ENCODE peak calls at places on chromosomes 3 and 15, in ten cellular contexts. A, L, C, R, M, Y, F, G, T and S are unnamed samples.

GRCh38 chr3:195715583-195716266 is 5.1 kb upstream of the MUC20 start:
- DNase-seq in A (no peak), L (no peak), C (peak; percentile 57), R (no peak), M (no peak), Y (no peak), F (no peak), G (no peak), T (no peak), S (no peak)

GRCh38 chr15:56798639-56799038 is 65.3 kb upstream of the ZNF280D start:
- DNase-seq in A (no peak), L (no peak), C (peak; percentile 10), R (no peak), M (no peak), Y (no peak), F (no peak), G (no peak), T (no peak), S (no peak)

GRCh38 chr3:170429050-170429449 is 10.4 kb downstream of the CLDN11 start:
- DNase-seq in A (no peak), L (no peak), C (no peak), R (peak; percentile 74), M (no peak), Y (no peak), F (peak; percentile 77), G (no peak), T (no peak), S (peak; percentile 89)

GRCh38 chr3:165725296-165725695 is 111.9 kb downstream of the BCHE start:
- DNase-seq in A (no peak), L (no peak), C (no peak), R (no peak), M (no peak), Y (no peak), F (no peak), G (no peak), T (no peak), S (no peak)

GRCh38 chr3:8964436-8965370 is 1.4 kb upstream of the RAD18 start:
- DNase-seq in A (peak; percentile 38), L (no peak), C (peak; percentile 70), R (peak; percentile 56), M (no peak), Y (peak; percentile 70), F (no peak), G (no peak), T (no peak), S (no peak)

GRCh38 chr3:156211583-156211982 is 91.2 kb downstream of the KCNAB1 start:
- DNase-seq in A (peak; percentile 9), L (no peak), C (peak; percentile 68), R (peak; percentile 35), M (no peak), Y (peak; percentile 90), F (no peak), G (no peak), T (no peak), S (peak; percentile 21)

GRCh38 chr3:17040322-17040721 is 155.6 kb downstream of the PLCL2 start:
- DNase-seq in A (no peak), L (no peak), C (no peak), R (no peak), M (no peak), Y (no peak), F (no peak), G (no peak), T (no peak), S (no peak)

GRCh38 chr3:44883999-44884431 is 9.6 kb downstream of the TGM4 start:
- DNase-seq in A (peak; percentile 80), L (no peak), C (peak; percentile 95), R (peak; percentile 95), M (no peak), Y (peak; percentile 98), F (peak; percentile 91), G (no peak), T (no peak), S (peak; percentile 97)

GRCh38 chr3:161423911-161424522 is 52.7 kb upstream of the SPTSSB start:
- DNase-seq in A (no peak), L (no peak), C (peak; percentile 42), R (peak; percentile 58), M (no peak), Y (peak; percentile 23), F (no peak), G (no peak), T (no peak), S (peak; percentile 68)

GRCh38 chr3:51974277-51974962 is 444 bp upstream of the ABHD14A start:
- DNase-seq in A (no peak), L (no peak), C (no peak), R (peak; percentile 16), M (no peak), Y (no peak), F (no peak), G (peak; percentile 65), T (no peak), S (no peak)

GRCh38 chr15:34647569-34648334 is 64.3 kb upstream of the GOLGA8B start:
- DNase-seq in A (no peak), L (no peak), C (peak; percentile 14), R (peak; percentile 1), M (no peak), Y (no peak), F (no peak), G (no peak), T (no peak), S (peak; percentile 42)

GRCh38 chr3:119436977-119437376 is 26.4 kb downstream of the TMEM39A start:
- DNase-seq in A (no peak), L (no peak), C (no peak), R (no peak), M (no peak), Y (no peak), F (no peak), G (no peak), T (no peak), S (no peak)

GRCh38 chr15:75981149-75981815 is 30.9 kb downstream of the NRG4 start:
- DNase-seq in A (no peak), L (no peak), C (no peak), R (no peak), M (no peak), Y (no peak), F (no peak), G (no peak), T (no peak), S (no peak)

GRCh38 chr3:183967693-183968092 is 50.0 kb downstream of the ABCC5 start:
- DNase-seq in A (no peak), L (no peak), C (no peak), R (no peak), M (no peak), Y (no peak), F (no peak), G (no peak), T (no peak), S (no peak)

GRCh38 chr15:78065284-78065872 is 12.1 kb downstream of the TBC1D2B start:
- DNase-seq in A (peak; percentile 97), L (no peak), C (peak; percentile 99), R (peak; percentile 99), M (no peak), Y (peak; percentile 97), F (peak; percentile 98), G (no peak), T (no peak), S (peak; percentile 100)

GRCh38 chr3:8755097-8755496 is 14.3 kb downstream of the OXTR start:
- DNase-seq in A (no peak), L (no peak), C (no peak), R (no peak), M (no peak), Y (no peak), F (no peak), G (no peak), T (no peak), S (no peak)